ENCODE peak calls at places on chromosomes 13 and 19, in five cellular contexts. I, W, C, E and F are unnamed samples.
A peak's percentile ranks its signal among the peaks of the same experiment; 100 is the strongest.

GRCh38 chr19:5492281-5492812 is 37.1 kb downstream of the ZNRF4 start:
- DNase-seq in C (no peak), W (no peak), I (no peak), E (no peak), F (no peak)

GRCh38 chr19:36489920-36490415 is 607 bp upstream of the ZNF566 start:
- DNase-seq in C (peak; percentile 94), I (peak; percentile 84), E (peak; percentile 97), W (peak; percentile 49), F (peak; percentile 97)

GRCh38 chr13:77623797-77624196 is 73.7 kb upstream of the SLAIN1 start:
- DNase-seq in W (no peak), C (no peak), E (no peak), I (no peak), F (no peak)

GRCh38 chr13:29802621-29803020 is 47.8 kb downstream of the UBL3 start:
- DNase-seq in W (no peak), C (no peak), I (no peak), E (peak; percentile 45), F (peak; percentile 54)

GRCh38 chr19:38488096-38488495 is 54.6 kb downstream of the RYR1 start:
- DNase-seq in I (no peak), C (no peak), W (no peak), E (no peak), F (no peak)

GRCh38 chr13:42064259-42064658 is 15.8 kb downstream of the DGKH start:
- DNase-seq in I (no peak), W (no peak), E (peak; percentile 59), C (no peak), F (peak; percentile 33)

GRCh38 chr13:31105020-31105800 is 56.5 kb downstream of the HSPH1 start:
- DNase-seq in I (no peak), E (peak; percentile 46), W (no peak), C (no peak), F (peak; percentile 20)

GRCh38 chr13:88622362-88622973 is 951.3 kb downstream of the SLITRK5 start:
- DNase-seq in C (no peak), E (no peak), W (no peak), I (no peak), F (no peak)

GRCh38 chr19:15236886-15237285 is 4.6 kb upstream of the EPHX3 start:
- DNase-seq in W (no peak), E (no peak), I (no peak), C (no peak), F (no peak)